ENCODE peak calls at places on chromosomes 16 and 17, in seven cellular contexts. I, E, Y, W, F, P and U are unnamed samples.

GRCh38 chr16:87924937-87925670 is 11.2 kb downstream of the CA5A start:
- DNase-seq in I (no peak), E (no peak), Y (peak; percentile 82), W (no peak), F (peak; percentile 84), P (peak; percentile 46), U (peak; percentile 70)

GRCh38 chr17:28492352-28493310 is 13.5 kb upstream of the FOXN1 start:
- DNase-seq in I (peak; percentile 9), E (no peak), Y (no peak), W (no peak), F (no peak), P (no peak), U (no peak)

GRCh38 chr17:4753392-4753791 is 13.7 kb upstream of the CXCL16 start:
- DNase-seq in I (no peak), E (no peak), Y (no peak), W (no peak), F (no peak), P (no peak), U (no peak)

GRCh38 chr17:3008336-3009279 is 54.8 kb downstream of the OR1D5 start:
- DNase-seq in I (no peak), E (no peak), Y (no peak), W (no peak), F (no peak), P (no peak), U (no peak)

GRCh38 chr17:55134486-55135157 is 130.1 kb upstream of the HLF start:
- DNase-seq in I (peak; percentile 18), E (no peak), Y (no peak), W (peak; percentile 50), F (no peak), P (no peak), U (no peak)

GRCh38 chr17:32558997-32559650 is 72.3 kb downstream of the CDK5R1 start:
- DNase-seq in I (peak; percentile 5), E (no peak), Y (no peak), W (no peak), F (no peak), P (no peak), U (no peak)

GRCh38 chr16:12516621-12517309 is 286.9 kb downstream of the CPPED1 start:
- DNase-seq in I (no peak), E (no peak), Y (no peak), W (no peak), F (no peak), P (no peak), U (no peak)

GRCh38 chr17:58832514-58832913 is 76.9 kb downstream of the PPM1E start:
- DNase-seq in I (no peak), E (no peak), Y (no peak), W (no peak), F (no peak), P (no peak), U (no peak)

GRCh38 chr17:44200478-44201155 is 933 bp upstream of the ATXN7L3 start:
- DNase-seq in I (no peak), E (no peak), Y (no peak), W (no peak), F (peak; percentile 26), P (no peak), U (no peak)

GRCh38 chr16:4917117-4917516 is 19.8 kb downstream of the PPL start:
- DNase-seq in I (peak; percentile 58), E (no peak), Y (no peak), W (peak; percentile 74), F (no peak), P (no peak), U (no peak)

GRCh38 chr17:76371656-76372628 is 12.5 kb upstream of the SPHK1 start:
- DNase-seq in I (peak; percentile 98), E (no peak), Y (no peak), W (peak; percentile 100), F (no peak), P (no peak), U (peak; percentile 91)

GRCh38 chr17:74280093-74280513 is 6.1 kb downstream of the DNAI2 start:
- DNase-seq in I (no peak), E (peak; percentile 65), Y (no peak), W (no peak), F (no peak), P (peak; percentile 42), U (no peak)

GRCh38 chr16:12268602-12269001 is 292.1 kb downstream of the SNX29 start:
- DNase-seq in I (peak; percentile 17), E (no peak), Y (no peak), W (no peak), F (no peak), P (no peak), U (no peak)

GRCh38 chr17:1188812-1189211 is 9.0 kb upstream of the ABR start:
- DNase-seq in I (peak; percentile 77), E (peak; percentile 84), Y (peak; percentile 97), W (peak; percentile 27), F (peak; percentile 88), P (peak; percentile 81), U (no peak)

GRCh38 chr16:80751167-80751566 is 53.2 kb downstream of the CDYL2 start:
- DNase-seq in I (peak; percentile 71), E (no peak), Y (no peak), W (peak; percentile 47), F (no peak), P (no peak), U (no peak)

GRCh38 chr16:22360963-22361659 is 13.3 kb downstream of the CDR2 start:
- DNase-seq in I (no peak), E (no peak), Y (no peak), W (no peak), F (no peak), P (no peak), U (no peak)

GRCh38 chr16:82631701-82632685 is 5.2 kb downstream of the CDH13 start:
- DNase-seq in I (peak; percentile 21), E (no peak), Y (no peak), W (peak; percentile 33), F (no peak), P (no peak), U (no peak)

GRCh38 chr17:45234641-45235040 is 13.0 kb downstream of the FMNL1 start:
- DNase-seq in I (no peak), E (no peak), Y (no peak), W (no peak), F (no peak), P (no peak), U (no peak)

GRCh38 chr16:19238386-19238785 is 47.1 kb upstream of the CLEC19A start:
- DNase-seq in I (no peak), E (no peak), Y (no peak), W (no peak), F (no peak), P (no peak), U (no peak)

GRCh38 chr16:17803625-17804410 is 333.1 kb upstream of the XYLT1 start:
- DNase-seq in I (peak; percentile 86), E (no peak), Y (no peak), W (peak; percentile 97), F (no peak), P (no peak), U (no peak)

GRCh38 chr16:89330177-89330856 is 112.8 kb downstream of the ZNF778 start:
- DNase-seq in I (no peak), E (peak; percentile 63), Y (peak; percentile 66), W (peak; percentile 52), F (peak; percentile 77), P (peak; percentile 43), U (peak; percentile 76)

GRCh38 chr17:42361781-42362186 is 26.5 kb downstream of the STAT3 start:
- DNase-seq in I (no peak), E (no peak), Y (no peak), W (no peak), F (no peak), P (no peak), U (no peak)

GRCh38 chr17:9645858-9646555 is 690 bp downstream of the USP43 start:
- DNase-seq in I (no peak), E (no peak), Y (peak; percentile 79), W (no peak), F (peak; percentile 85), P (peak; percentile 24), U (no peak)

GRCh38 chr16:86578499-86579267 is at the start of gene FOXL1:
- DNase-seq in I (no peak), E (peak; percentile 73), Y (no peak), W (peak; percentile 80), F (no peak), P (peak; percentile 57), U (no peak)

GRCh38 chr17:79997004-79997673 is 38.5 kb downstream of the TBC1D16 start:
- DNase-seq in I (no peak), E (no peak), Y (no peak), W (no peak), F (no peak), P (no peak), U (no peak)

GRCh38 chr17:33225509-33225908 is 67.6 kb downstream of the ASIC2 start:
- DNase-seq in I (no peak), E (peak; percentile 47), Y (peak; percentile 58), W (no peak), F (peak; percentile 48), P (peak; percentile 26), U (no peak)

GRCh38 chr17:7323731-7324437 is 5.3 kb downstream of the NEURL4 start:
- DNase-seq in I (peak; percentile 30), E (peak; percentile 61), Y (peak; percentile 67), W (peak; percentile 17), F (peak; percentile 70), P (peak; percentile 50), U (no peak)

DNA sequence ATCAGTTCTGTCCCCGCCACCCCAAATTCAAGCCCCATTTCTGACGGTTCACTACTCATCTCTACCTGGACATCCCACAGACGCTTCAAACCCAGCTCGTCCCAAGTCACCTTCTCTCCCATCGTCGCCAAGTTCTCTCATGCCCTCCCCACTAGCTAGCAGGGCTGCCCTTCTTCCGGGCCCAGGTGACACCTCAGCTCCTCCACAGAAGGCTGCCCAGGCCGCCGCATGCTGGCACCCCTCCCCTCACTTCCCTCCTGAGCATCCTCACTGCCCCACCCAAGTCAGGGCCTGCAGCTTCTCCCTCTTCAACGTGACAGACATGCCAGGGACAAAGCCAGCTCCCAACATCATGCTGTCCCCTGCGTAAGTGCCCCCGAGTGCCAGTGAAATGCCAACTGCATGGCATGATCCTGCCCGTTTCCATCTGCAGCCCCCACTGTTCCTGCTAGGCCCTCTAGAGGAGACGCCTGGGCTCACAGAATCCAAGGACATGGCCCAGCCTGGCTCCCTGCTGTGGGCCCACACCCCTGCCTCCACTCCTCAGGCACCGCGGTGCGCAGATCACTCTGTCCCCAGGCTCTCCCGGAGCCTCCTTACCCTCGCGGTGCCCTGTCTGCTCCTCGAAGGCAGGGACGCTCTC is 5.9 kb downstream of the CYB561 start:
- DNase-seq in I (no peak), E (no peak), Y (no peak), W (no peak), F (no peak), P (no peak), U (no peak)
- TF ChIP-seq CTCF in I (no peak), E (no peak), Y (no peak), W (no peak), F (no peak), P (peak; percentile 16), U (no peak)

GRCh38 chr16:3513892-3514600 is 13.2 kb downstream of the CLUAP1 start:
- DNase-seq in I (no peak), E (no peak), Y (no peak), W (peak; percentile 50), F (no peak), P (no peak), U (no peak)
- H3K36me3 ChIP-seq in I (peaks cover 4% of the 10 kb centered on the region), E (peaks cover 99% of the 10 kb centered on the region), Y (peaks cover 100% of the 10 kb centered on the region), W (peaks cover 42% of the 10 kb centered on the region), F (no peaks in the 10 kb centered on the region), P (peaks cover 98% of the 10 kb centered on the region), U (peaks cover 1% of the 10 kb centered on the region)

GRCh38 chr17:50834126-50834785 is 1.1 kb upstream of the WFIKKN2 start:
- DNase-seq in I (no peak), E (no peak), Y (no peak), W (no peak), F (no peak), P (no peak), U (no peak)
- TF ChIP-seq CTCF in I (no peak), E (no peak), Y (no peak), W (no peak), F (no peak), P (no peak), U (no peak)

GRCh38 chr17:81693491-81694360 is 9.4 kb upstream of the MRPL12 start:
- DNase-seq in I (no peak), E (no peak), Y (no peak), W (no peak), F (no peak), P (no peak), U (no peak)
- H3K36me3 ChIP-seq in I (peaks cover 61% of the 10 kb centered on the region), E (peaks cover 99% of the 10 kb centered on the region), Y (peaks cover 100% of the 10 kb centered on the region), W (peaks cover 94% of the 10 kb centered on the region), F (peaks cover 9% of the 10 kb centered on the region), P (peaks cover 98% of the 10 kb centered on the region), U (peaks cover 8% of the 10 kb centered on the region)